ENCODE peak calls at places on chromosome 6, in seven cellular contexts. R is transverse colon; J is Caco-2; D is cardiac muscle cell; B is PC-9; G is activated CD8-positive, alpha-beta T cell treated with anti-CD3 and anti-CD28 coated beads for 36 hours; P is tibial artery. N is an unnamed sample.

GRCh38 chr6:31008165-31008564 is 2.1 kb upstream of the MUC22 start:
- DNase-seq in B (no peak), D (no peak), R (no peak), P (no peak), J (no peak), G (no peak), N (no peak)

GRCh38 chr6:105259912-105260889 is 80.4 kb upstream of the POPDC3 start:
- DNase-seq in B (no peak), D (no peak), P (no peak), R (no peak), J (no peak), G (no peak), N (no peak)

GRCh38 chr6:42140051-42140450 is 2.4 kb downstream of the C6orf132 start:
- DNase-seq in J (no peak), B (peak; percentile 66), P (peak; percentile 46), G (no peak), R (peak; percentile 86), D (no peak), N (no peak)

GRCh38 chr6:12328701-12329100 is 38.5 kb downstream of the EDN1 start:
- DNase-seq in D (no peak), B (no peak), G (no peak), P (no peak), J (no peak), R (no peak), N (no peak)

GRCh38 chr6:161406633-161407032 is 132.8 kb upstream of the AGPAT4 start:
- DNase-seq in P (no peak), J (no peak), R (no peak), G (no peak), B (no peak), D (no peak), N (no peak)

GRCh38 chr6:23735151-23735550 is 390.9 kb upstream of the NRSN1 start:
- DNase-seq in R (no peak), G (no peak), P (no peak), D (no peak), J (no peak), B (no peak), N (no peak)

GRCh38 chr6:46909371-46909770 is 12.4 kb downstream of the ADGRF5 start:
- DNase-seq in G (no peak), J (no peak), R (no peak), D (no peak), B (no peak), P (no peak), N (no peak)

GRCh38 chr6:24205020-24205492 is 79.0 kb downstream of the NRSN1 start:
- DNase-seq in B (peak; percentile 7), P (no peak), G (peak; percentile 37), J (peak; percentile 32), R (no peak), D (peak; percentile 62), N (no peak)

GRCh38 chr6:31559958-31560696 is 12.0 kb upstream of the LTA start:
- DNase-seq in P (peak; percentile 54), G (peak; percentile 86), B (peak; percentile 83), R (peak; percentile 56), D (no peak), J (peak; percentile 22), N (no peak)

GRCh38 chr6:132425176-132425575 is 23.9 kb upstream of the MOXD1 start:
- DNase-seq in P (no peak), G (no peak), D (no peak), B (no peak), J (no peak), R (no peak), N (no peak)

GRCh38 chr6:167998206-167998605 is 735 bp downstream of the KIF25 start:
- DNase-seq in J (no peak), G (no peak), P (no peak), D (no peak), R (no peak), B (no peak), N (no peak)

GRCh38 chr6:122799916-122800701 is 11.1 kb downstream of the SMPDL3A start:
- DNase-seq in B (no peak), J (no peak), G (no peak), D (no peak), P (no peak), R (peak; percentile 44), N (no peak)

GRCh38 chr6:14664616-14665315 is 547.2 kb downstream of the CD83 start:
- DNase-seq in G (peak; percentile 19), P (no peak), R (no peak), J (peak; percentile 36), D (no peak), B (peak; percentile 66), N (no peak)

GRCh38 chr6:111589366-111589765 is 16.3 kb downstream of the TRAF3IP2 start:
- DNase-seq in G (no peak), R (no peak), J (no peak), P (peak; percentile 81), D (no peak), B (peak; percentile 75), N (no peak)

GRCh38 chr6:129195666-129196065 is 312.7 kb downstream of the LAMA2 start:
- DNase-seq in B (no peak), P (no peak), J (no peak), D (no peak), R (no peak), G (no peak), N (no peak)

GRCh38 chr6:16583151-16583762 is 178.0 kb downstream of the ATXN1 start:
- DNase-seq in P (no peak), B (no peak), J (no peak), D (no peak), R (peak; percentile 22), G (no peak), N (peak; percentile 20)

GRCh38 chr6:82246802-82247633 is 526 bp downstream of the IBTK start:
- DNase-seq in D (peak; percentile 86), P (peak; percentile 58), R (peak; percentile 64), J (peak; percentile 77), G (peak; percentile 43), B (peak; percentile 67), N (peak; percentile 63)

GRCh38 chr6:42166444-42167141 is 6.6 kb upstream of the GUCA1A start:
- DNase-seq in P (peak; percentile 63), D (peak; percentile 81), G (peak; percentile 89), R (peak; percentile 77), J (peak; percentile 87), B (peak; percentile 83), N (peak; percentile 2)